ENCODE peak calls at places on chromosomes 13 and 19, in four cellular contexts. C is transverse colon, S is lower leg skin, K is osteoblast. G is an unnamed sample.

GRCh38 chr13:26024558-26024957 is 27.3 kb downstream of the SHISA2 start:
- DNase-seq in S (no peak), C (no peak), K (no peak), G (peak; percentile 65)

GRCh38 chr19:15195381-15195964 is 5.3 kb downstream of the NOTCH3 start:
- DNase-seq in K (peak; percentile 98), C (peak; percentile 29), S (peak; percentile 63), G (peak; percentile 88)

GRCh38 chr19:19275166-19275565 is 2.1 kb upstream of the TM6SF2 start:
- DNase-seq in K (peak; percentile 73), C (no peak), S (no peak), G (no peak)

GRCh38 chr13:110251227-110251791 is 55.6 kb downstream of the COL4A1 start:
- DNase-seq in S (no peak), C (no peak), K (no peak), G (no peak)

GRCh38 chr13:51067376-51068125 is 43.5 kb downstream of the C13orf42 start:
- DNase-seq in C (no peak), K (no peak), S (no peak), G (no peak)

GRCh38 chr19:7869910-7870511 is 4.2 kb downstream of the PRR36 start:
- DNase-seq in K (peak; percentile 84), S (no peak), C (peak; percentile 63), G (peak; percentile 82)

GRCh38 chr13:114130708-114131580 is 1.5 kb downstream of the RASA3 start:
- DNase-seq in S (no peak), K (peak; percentile 99), C (peak; percentile 53), G (peak; percentile 80)

GRCh38 chr13:36788276-36788675 is 30.7 kb upstream of the RFXAP start:
- DNase-seq in S (no peak), K (no peak), C (no peak), G (no peak)

GRCh38 chr19:45798995-45799517 is 6.4 kb upstream of the DMWD start:
- DNase-seq in S (no peak), C (peak; percentile 62), K (peak; percentile 98), G (peak; percentile 82)

GRCh38 chr13:42964681-42965305 is 27.2 kb downstream of the EPSTI1 start:
- DNase-seq in C (no peak), S (no peak), K (no peak), G (no peak)

GRCh38 chr13:111505175-111505777 is 184.8 kb downstream of the TEX29 start:
- DNase-seq in K (peak; percentile 67), C (no peak), S (no peak), G (no peak)

GRCh38 chr13:25633108-25633507 is 261.3 kb downstream of the ATP8A2 start:
- DNase-seq in C (no peak), S (no peak), K (no peak), G (no peak)

GRCh38 chr19:48489608-48490216 is 20.5 kb downstream of the CYTH2 start:
- DNase-seq in C (peak; percentile 91), S (no peak), K (peak; percentile 98), G (peak; percentile 75)

GRCh38 chr13:77026255-77026782 is 640 bp downstream of the FBXL3 start:
- DNase-seq in K (peak; percentile 91), C (peak; percentile 94), S (peak; percentile 90), G (peak; percentile 90)

GRCh38 chr13:105665284-105665683 is 870.2 kb downstream of the EFNB2 start:
- DNase-seq in S (no peak), K (no peak), C (no peak), G (no peak)

GRCh38 chr19:19214892-19215291 is 3.1 kb downstream of the NCAN start:
- DNase-seq in S (no peak), K (peak; percentile 88), C (no peak), G (peak; percentile 76)

GRCh38 chr13:110944121-110944967 is 29.5 kb upstream of the ANKRD10 start:
- DNase-seq in C (peak; percentile 20), S (no peak), K (peak; percentile 89), G (no peak)

GRCh38 chr13:43905435-43906031 is 25.8 kb downstream of the LACC1 start:
- DNase-seq in S (peak; percentile 43), C (no peak), K (no peak), G (no peak)

GRCh38 chr13:111944171-111944583 is 122.8 kb upstream of the SOX1 start:
- DNase-seq in S (no peak), C (no peak), K (no peak), G (no peak)

DNA sequence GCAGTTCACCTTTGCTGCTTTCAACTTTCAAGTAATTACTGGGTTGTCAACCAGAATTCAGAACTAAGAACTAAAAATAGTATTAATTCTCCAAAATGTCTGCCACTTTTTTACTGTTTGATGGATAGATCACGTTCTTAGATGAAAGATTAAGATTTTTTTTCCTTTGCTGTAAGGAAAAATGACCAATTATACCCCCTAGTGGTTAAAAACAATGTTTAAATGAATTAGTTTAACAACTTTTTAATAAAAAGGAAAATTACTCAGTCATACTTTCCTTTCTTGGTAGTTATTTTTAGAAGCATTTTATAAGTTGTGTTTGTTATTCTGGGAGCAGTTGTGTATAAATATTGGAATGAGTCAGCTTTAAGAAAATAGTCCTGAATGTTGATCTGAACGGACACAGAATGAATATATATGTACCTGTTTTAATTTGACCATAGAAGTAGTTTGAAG is 4.6 kb downstream of the TM9SF2 start:
- DNase-seq in C (no peak), K (peak; percentile 51), S (no peak), G (no peak)
- H3K4me3 ChIP-seq in C (no peak overlapping the region), K (no peak overlapping the region), S (no peak overlapping the region), G (no peak overlapping the region)

GRCh38 chr19:711224-711623 is 2.5 kb downstream of the PALM start:
- DNase-seq in K (peak; percentile 37), C (no peak), S (no peak), G (no peak)

GRCh38 chr19:709196-709964 is 645 bp downstream of the PALM start:
- DNase-seq in S (no peak), K (peak; percentile 62), C (no peak), G (no peak)

GRCh38 chr19:710767-711166 is 2.0 kb downstream of the PALM start:
- DNase-seq in K (peak; percentile 59), S (no peak), C (no peak), G (peak; percentile 71)

GRCh38 chr19:709965-710714 is 1.4 kb downstream of the PALM start:
- DNase-seq in C (no peak), K (peak; percentile 75), S (peak; percentile 42), G (peak; percentile 91)

DNA sequence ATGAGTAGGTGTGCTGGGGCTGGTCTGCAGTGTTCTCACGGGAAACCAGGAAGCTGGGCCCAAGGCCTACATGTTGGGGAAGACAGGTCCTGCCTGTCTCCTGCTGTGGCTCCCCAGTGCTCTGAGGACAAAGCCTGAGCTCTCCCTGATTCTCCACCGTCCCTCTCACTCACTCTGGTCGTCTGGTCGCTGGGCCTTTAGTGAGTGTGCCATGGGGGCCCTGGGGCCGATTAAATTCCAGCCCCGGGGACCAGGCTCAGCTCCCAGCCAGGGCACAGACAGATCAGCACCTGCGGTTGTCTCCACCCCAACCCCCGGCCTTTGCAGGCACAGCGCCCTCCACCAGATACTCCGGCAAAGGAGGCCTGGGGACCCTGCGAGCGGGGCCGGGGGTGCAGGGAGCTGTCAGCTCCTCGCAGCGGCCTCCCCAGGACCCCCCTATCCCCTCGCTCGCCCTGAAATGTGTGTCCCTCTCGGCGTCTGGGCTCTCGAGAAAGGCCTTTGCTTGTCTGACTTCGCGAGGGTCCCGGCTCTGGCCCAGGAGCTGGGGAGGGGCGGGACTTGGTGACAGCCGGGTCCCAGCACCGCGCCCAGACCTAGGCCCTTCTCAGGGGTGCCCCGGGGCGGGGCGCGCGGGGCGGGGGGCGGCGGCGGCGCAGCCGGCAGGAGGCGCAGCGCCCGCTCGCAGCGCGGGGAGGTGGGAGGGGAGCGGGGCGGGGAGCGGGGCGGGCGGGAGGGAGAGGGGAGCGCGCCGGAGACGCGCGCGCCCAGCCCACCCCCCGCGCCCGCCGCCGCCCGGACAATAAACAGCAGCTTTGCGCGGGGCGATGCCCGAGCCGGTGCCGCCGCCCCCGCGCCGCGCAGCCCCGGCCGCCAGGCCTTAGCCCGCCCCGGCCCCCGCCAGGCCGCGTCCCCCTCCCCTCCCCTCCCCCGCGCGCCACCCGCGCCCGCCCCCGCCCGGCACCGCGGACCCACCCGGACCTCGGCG is at the start of gene PALM:
- DNase-seq in K (peak; percentile 78), C (no peak), S (no peak), G (peak; percentile 84)
- H3K4me3 ChIP-seq in K (no peak within 1 kb of the TSS), C (peak within 1 kb of the TSS; percentile 64), S (peak within 1 kb of the TSS; percentile 46), G (peak within 1 kb of the TSS; percentile 100)

DNA sequence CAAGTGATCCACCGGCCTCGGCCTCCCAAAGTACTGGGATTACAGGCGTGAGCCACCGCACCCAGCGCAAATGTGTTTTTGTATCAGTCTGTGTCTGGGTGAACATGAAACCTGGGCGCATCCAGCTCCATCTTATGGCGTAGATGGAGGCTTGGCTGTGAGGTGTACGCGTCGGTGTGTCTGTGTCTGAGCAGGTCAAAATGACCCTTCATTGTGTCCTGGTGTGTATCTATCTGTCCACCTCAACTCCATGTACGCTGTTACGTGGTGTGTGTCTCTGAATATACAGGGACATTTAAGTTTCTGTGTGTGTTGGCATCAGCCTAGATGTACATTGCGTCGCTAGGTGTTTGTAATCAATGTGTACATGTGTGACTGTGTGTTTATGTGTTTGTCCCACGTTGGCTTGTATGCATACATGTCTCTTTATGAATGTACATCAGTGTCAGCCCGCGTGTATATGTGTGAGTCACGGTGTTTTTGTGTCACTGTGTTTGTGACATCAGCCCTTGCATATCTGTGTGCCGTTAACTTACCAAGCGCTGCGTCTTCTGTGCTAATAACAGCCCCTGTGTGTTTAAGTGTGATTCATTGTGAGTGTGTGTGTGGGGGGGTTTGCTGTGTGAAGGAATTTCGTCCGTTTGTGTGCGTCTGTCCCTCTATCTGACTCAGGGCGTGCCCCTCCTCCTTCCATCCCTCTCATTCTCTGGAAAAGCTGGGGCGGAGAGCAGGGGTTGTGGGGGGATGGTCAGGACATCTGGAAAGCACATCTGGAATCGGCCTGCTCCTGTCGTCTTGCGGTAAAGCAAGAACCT is 6.4 kb downstream of the AXL start:
- DNase-seq in K (peak; percentile 98), C (peak; percentile 48), S (peak; percentile 72), G (peak; percentile 75)
- H3K4me3 ChIP-seq in K (peak overlapping the region; percentile 64), C (peak overlapping the region; percentile 57), S (no peak overlapping the region), G (peak overlapping the region; percentile 52)

GRCh38 chr19:33815410-33816340 is 19.0 kb downstream of the KCTD15 start:
- DNase-seq in C (no peak), K (peak; percentile 81), S (no peak), G (no peak)

GRCh38 chr19:33819875-33820781 is 23.5 kb downstream of the KCTD15 start:
- DNase-seq in C (peak; percentile 82), K (peak; percentile 95), S (peak; percentile 91), G (peak; percentile 90)

GRCh38 chr19:33821871-33822270 is 25.2 kb downstream of the KCTD15 start:
- DNase-seq in K (peak; percentile 50), C (no peak), S (no peak), G (no peak)

GRCh38 chr19:33818426-33818825 is 21.8 kb downstream of the KCTD15 start:
- DNase-seq in C (no peak), K (peak; percentile 51), S (no peak), G (no peak)

DNA sequence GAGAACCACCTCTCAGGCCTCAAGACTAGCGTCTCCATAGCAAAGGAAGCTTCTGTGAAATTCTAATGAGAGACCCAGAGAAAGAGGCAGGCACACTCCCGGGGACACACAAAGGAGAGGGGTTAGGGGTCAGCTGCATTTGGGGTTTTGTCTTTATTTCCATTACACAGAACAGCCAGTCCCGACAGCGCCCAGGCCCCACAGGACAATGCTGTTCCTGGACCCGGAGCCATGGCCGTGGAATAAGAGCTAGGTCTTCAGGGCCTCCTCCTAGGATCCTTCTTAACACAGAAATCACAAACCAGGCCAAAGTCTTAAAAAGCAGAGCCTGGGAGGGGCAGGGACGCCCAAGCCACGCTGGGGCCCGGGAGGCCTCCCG is 22.8 kb downstream of the KCTD15 start:
- DNase-seq in S (no peak), K (no peak), C (no peak), G (no peak)
- H3K4me3 ChIP-seq in S (no peak overlapping the region), K (peak overlapping the region; percentile 55), C (peak overlapping the region; percentile 45), G (peak overlapping the region; percentile 44)